ENCODE peak calls at places on chromosomes 13 and 19, in four cellular contexts. Q is CD4-positive, CD25-positive, alpha-beta regulatory T cell; Y is IMR-90; A is tibial nerve. F is an unnamed sample. For H3K4me1, the result is how much of the 10 kb centered on the place peaks cover.

GRCh38 chr19:52962394-52963228 is at the start of gene ZNF816:
- DNase-seq in Q (peak), Y (peak), A (peak), F (peak)

GRCh38 chr13:26601669-26602068 is 44.2 kb downstream of the WASF3 start:
- DNase-seq in Q (peak), Y (peak), A (no peak), F (no peak)

GRCh38 chr13:34340534-34340933 is 522.6 kb downstream of the RFC3 start:
- DNase-seq in Q (no peak), Y (no peak), A (no peak), F (no peak)

GRCh38 chr13:40452038-40452666 is 214.3 kb downstream of the FOXO1 start:
- DNase-seq in Q (no peak), Y (no peak), A (no peak), F (no peak)

GRCh38 chr19:14395710-14396338 is 14.6 kb downstream of the ADGRE5 start:
- DNase-seq in Q (no peak), Y (no peak), A (no peak), F (no peak)

GRCh38 chr13:98495627-98496238 is 81.2 kb downstream of the STK24 start:
- DNase-seq in Q (no peak), Y (no peak), A (no peak), F (no peak)

GRCh38 chr19:13154241-13154778 is 4.1 kb downstream of the IER2 start:
- DNase-seq in Q (peak), Y (peak), A (peak), F (peak)

GRCh38 chr13:80251403-80251802 is 89.5 kb downstream of the SPRY2 start:
- DNase-seq in Q (no peak), Y (peak), A (no peak), F (no peak)

GRCh38 chr13:111337206-111337605 is 16.8 kb downstream of the TEX29 start:
- DNase-seq in Q (no peak), Y (peak), A (no peak), F (peak)

GRCh38 chr19:30757836-30758617 is 385.8 kb downstream of the ZNF536 start:
- DNase-seq in Q (no peak), Y (no peak), A (no peak), F (no peak)

GRCh38 chr19:51701468-51702100 is 8.5 kb downstream of the SPACA6 start:
- DNase-seq in Q (no peak), Y (no peak), A (no peak), F (no peak)

GRCh38 chr13:31046711-31047279 is 114.3 kb downstream of the TEX26 start:
- DNase-seq in Q (no peak), Y (peak), A (no peak), F (no peak)

GRCh38 chr13:91946498-91947070 is 548.2 kb downstream of the GPC5 start:
- DNase-seq in Q (no peak), Y (peak), A (no peak), F (no peak)

GRCh38 chr19:56689198-56689597 is 17.6 kb upstream of the ZNF835 start:
- DNase-seq in Q (no peak), Y (no peak), A (no peak), F (no peak)

GRCh38 chr19:30459859-30460258 is 87.7 kb downstream of the ZNF536 start:
- DNase-seq in Q (no peak), Y (no peak), A (no peak), F (no peak)

GRCh38 chr19:9130965-9131364 is 4.2 kb upstream of the OR7G3 start:
- DNase-seq in Q (peak), Y (no peak), A (no peak), F (no peak)

GRCh38 chr13:42041684-42042035 is 6.8 kb upstream of the DGKH start:
- DNase-seq in Q (no peak), Y (peak), A (no peak), F (peak)

GRCh38 chr13:113856716-113857065 is 7.2 kb downstream of the GAS6 start:
- DNase-seq in Q (no peak), Y (peak), A (no peak), F (peak)

GRCh38 chr19:33404916-33405315 is 31.4 kb downstream of the CEBPG start:
- DNase-seq in Q (no peak), Y (no peak), A (peak), F (peak)

GRCh38 chr13:93660664-93661063 is 434.1 kb downstream of the GPC6 start:
- DNase-seq in Q (no peak), Y (no peak), A (no peak), F (no peak)

GRCh38 chr13:27533155-27533643 is 82.8 kb upstream of the MTIF3 start:
- DNase-seq in Q (peak), Y (peak), A (peak), F (peak)

GRCh38 chr19:57096640-57097361 is 23.0 kb upstream of the USP29 start:
- DNase-seq in Q (no peak), Y (no peak), A (no peak), F (no peak)

GRCh38 chr13:67119481-67119883 is 110.7 kb downstream of the PCDH9 start:
- DNase-seq in Q (no peak), Y (peak), A (no peak), F (peak)

GRCh38 chr13:101211261-101211660 is 205.0 kb downstream of the NALCN start:
- DNase-seq in Q (no peak), Y (peak), A (no peak), F (peak)

GRCh38 chr19:51460164-51460992 is 2.1 kb upstream of the SIGLEC8 start:
- DNase-seq in Q (no peak), Y (peak), A (no peak), F (peak)

GRCh38 chr19:58563034-58563573 is 4.7 kb upstream of the UBE2M start:
- DNase-seq in Q (no peak), Y (no peak), A (no peak), F (peak)

GRCh38 chr19:42248270-42249148 is 6.1 kb upstream of the GSK3A start:
- DNase-seq in Q (no peak), Y (no peak), A (no peak), F (peak)

GRCh38 chr13:48431431-48431830 is 18.5 kb upstream of the LPAR6 start:
- DNase-seq in Q (no peak), Y (no peak), A (no peak), F (no peak)

GRCh38 chr19:39557791-39558622 is 18.0 kb upstream of the EID2 start:
- DNase-seq in Q (peak), Y (peak), A (no peak), F (no peak)

GRCh38 chr13:97109841-97110492 is 112.2 kb upstream of the MBNL2 start:
- DNase-seq in Q (peak), Y (peak), A (peak), F (peak)

GRCh38 chr19:28292822-28293500 is 920.0 kb downstream of the UQCRFS1 start:
- DNase-seq in Q (no peak), Y (no peak), A (no peak), F (no peak)

GRCh38 chr13:99308481-99309087 is 1.4 kb upstream of the GPR183 start:
- DNase-seq in Q (no peak), Y (peak), A (no peak), F (no peak)

GRCh38 chr13:109211616-109212015 is 574.8 kb downstream of the IRS2 start:
- DNase-seq in Q (no peak), Y (no peak), A (no peak), F (no peak)

GRCh38 chr19:43562698-43563241 is 12.6 kb downstream of the XRCC1 start:
- DNase-seq in Q (peak), Y (peak), A (peak), F (peak)

GRCh38 chr19:55647732-55648656 is at the start of gene CCDC106:
- DNase-seq in Q (peak), Y (peak), A (no peak), F (peak)

GRCh38 chr13:96273196-96273595 is 183.3 kb downstream of the HS6ST3 start:
- DNase-seq in Q (no peak), Y (no peak), A (no peak), F (no peak)

GRCh38 chr13:59730026-59730425 is 433.7 kb downstream of the DIAPH3 start:
- DNase-seq in Q (no peak), Y (no peak), A (no peak), F (no peak)

GRCh38 chr13:106464076-106464475 is 71.4 kb downstream of the EFNB2 start:
- DNase-seq in Q (no peak), Y (no peak), A (no peak), F (no peak)

GRCh38 chr13:113192902-113193301 is 15.6 kb downstream of the PCID2 start:
- DNase-seq in Q (no peak), Y (peak), A (no peak), F (peak)

GRCh38 chr13:46620029-46620428 is 67.1 kb downstream of the LRCH1 start:
- DNase-seq in Q (no peak), Y (no peak), A (no peak), F (no peak)

GRCh38 chr13:46615888-46616531 is 63.0 kb downstream of the LRCH1 start:
- DNase-seq in Q (no peak), Y (peak), A (no peak), F (peak)

GRCh38 chr13:46617885-46618284 is 64.9 kb downstream of the LRCH1 start:
- DNase-seq in Q (no peak), Y (no peak), A (no peak), F (no peak)

GRCh38 chr13:46614582-46614981 is 61.6 kb downstream of the LRCH1 start:
- DNase-seq in Q (no peak), Y (peak), A (no peak), F (peak)

DNA sequence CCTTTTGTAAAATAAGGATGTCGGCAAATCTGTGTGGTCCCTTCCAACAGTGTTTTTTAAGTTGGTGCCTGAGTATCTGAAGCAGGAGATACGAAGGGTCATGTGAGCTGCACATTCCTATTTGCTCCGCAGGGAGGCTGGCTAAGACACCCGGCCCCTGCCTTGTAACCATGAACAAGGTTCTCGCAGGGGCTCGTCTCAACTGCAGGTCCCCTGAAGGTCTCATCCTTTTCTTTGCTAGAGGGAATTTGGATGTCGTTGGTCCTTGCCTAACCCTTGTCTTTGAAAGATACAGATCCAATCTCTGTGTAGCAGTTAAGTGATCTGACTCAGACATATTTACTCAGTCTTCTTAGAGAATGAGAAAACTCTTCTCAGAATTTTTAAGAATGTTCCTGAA is 64.4 kb downstream of the LRCH1 start:
- DNase-seq in Q (no peak), Y (peak), A (no peak), F (no peak)
- H3K4me1 ChIP-seq in Q (under half), Y (under half), A (under half), F (under half)

DNA sequence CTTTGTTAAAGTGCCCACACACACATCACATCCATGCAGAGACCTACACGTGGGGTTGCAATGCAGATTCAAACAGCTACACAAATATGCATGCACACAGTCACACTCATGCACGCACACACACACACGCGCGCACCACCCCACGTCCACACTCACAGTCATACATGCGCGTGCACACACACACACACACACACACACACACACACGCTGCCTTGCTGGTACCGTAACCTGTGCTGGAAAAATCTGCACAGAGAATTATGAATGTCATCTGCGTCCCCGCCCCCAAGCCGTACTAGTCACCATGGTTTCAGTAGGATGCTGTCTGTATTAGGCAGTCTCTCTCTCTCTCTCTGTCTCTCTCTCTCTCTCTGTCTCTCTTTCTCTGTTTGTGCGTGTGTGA is 26.2 kb upstream of the DPP9 start:
- DNase-seq in Q (no peak), Y (no peak), A (no peak), F (peak)
- H3K4me1 ChIP-seq in Q (under half), Y (under half), A (under half), F (under half)

DNA sequence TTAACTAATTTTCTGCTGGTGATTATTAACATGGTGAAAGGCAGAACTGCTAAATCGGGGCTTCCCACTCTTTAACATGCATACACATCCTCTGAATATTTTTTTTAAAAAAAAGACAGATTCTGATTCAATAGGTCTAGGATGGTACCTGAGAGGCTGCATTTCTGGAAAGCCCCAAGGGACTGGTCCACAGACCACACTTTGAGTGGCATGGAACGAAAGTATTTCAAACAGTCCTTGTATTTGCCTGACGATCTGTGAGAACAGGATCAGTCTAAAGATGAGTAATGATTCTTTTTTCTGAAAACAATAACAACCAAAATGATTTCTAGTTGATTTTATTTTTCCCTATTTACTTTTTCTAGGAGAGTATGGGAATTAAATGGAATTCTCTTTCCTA is 16.7 kb upstream of the SPART start:
- DNase-seq in Q (no peak), Y (no peak), A (no peak), F (no peak)
- H3K4me1 ChIP-seq in Q (under half), Y (under half), A (under half), F (under half)

GRCh38 chr19:16889429-16889882 is 657 bp downstream of the F2RL3 start:
- DNase-seq in Q (no peak), Y (no peak), A (no peak), F (peak)
- H3K4me1 ChIP-seq in Q (under half), Y (under half), A (under half), F (under half)

DNA sequence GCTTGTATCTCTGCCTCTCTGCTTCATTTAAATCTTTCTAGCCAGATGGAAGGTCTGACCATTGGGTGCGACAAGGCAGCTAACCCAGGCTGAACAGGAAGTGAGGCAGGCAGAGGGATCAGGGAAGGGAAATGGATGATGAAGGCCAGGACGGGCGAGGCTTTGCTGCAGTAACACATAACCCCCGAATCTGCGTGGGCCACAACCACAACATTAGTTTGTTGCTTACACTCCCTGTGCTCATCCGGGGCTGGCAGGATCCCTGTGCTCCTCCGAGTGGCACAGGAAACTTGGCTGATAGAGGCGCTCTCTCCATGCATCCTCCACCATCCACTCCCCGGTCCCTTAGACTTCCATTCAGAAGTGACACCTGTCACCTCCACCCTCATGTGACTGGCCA is 1.1 kb upstream of the FLT3LG start:
- DNase-seq in Q (no peak), Y (no peak), A (no peak), F (peak)
- H3K4me1 ChIP-seq in Q (half or more), Y (under half), A (under half), F (under half)

GRCh38 chr19:47430041-47430802 is 10.9 kb upstream of the MEIS3 start:
- DNase-seq in Q (peak), Y (peak), A (peak), F (peak)
- H3K4me1 ChIP-seq in Q (under half), Y (under half), A (under half), F (under half)

GRCh38 chr19:1846517-1847205 is 1.6 kb downstream of the REXO1 start:
- DNase-seq in Q (no peak), Y (no peak), A (no peak), F (no peak)
- H3K4me1 ChIP-seq in Q (half or more), Y (under half), A (under half), F (under half)

GRCh38 chr19:10729406-10729805 is 11.5 kb downstream of the DNM2 start:
- DNase-seq in Q (no peak), Y (no peak), A (no peak), F (no peak)
- H3K4me1 ChIP-seq in Q (under half), Y (under half), A (under half), F (under half)